ENCODE peak calls at places on chromosomes 16 and 17, in nine cellular contexts. D is endothelial cell; V is DND-41; L is tibial nerve; T is iris pigment epithelial cell; Y is cardiac fibroblast; F is stimulated activated CD4-positive, alpha-beta T cell treated with anti-CD3 and anti-CD28 coated beads, Interleukin-15, amount 100 ng/mL, for 1 hour; O is RKO; I is GM13976. E is an unnamed sample.
A peak's percentile ranks its signal among the peaks of the same experiment; 100 is the strongest.

GRCh38 chr17:76147211-76148014 is 6.4 kb upstream of the FOXJ1 start:
- DNase-seq in L (no peak), O (peak; percentile 57), T (peak; percentile 10), V (no peak), D (no peak), I (peak; percentile 32), Y (peak; percentile 55), F (no peak), E (no peak)

GRCh38 chr17:80277751-80278671 is 17.4 kb downstream of the RNF213 start:
- DNase-seq in L (no peak), I (no peak), O (no peak), F (no peak), T (peak; percentile 35), Y (no peak), V (no peak), D (peak; percentile 41), E (no peak)

GRCh38 chr16:3646348-3646920 is 8.1 kb upstream of the DNASE1 start:
- DNase-seq in I (no peak), Y (no peak), V (no peak), T (peak; percentile 43), L (no peak), D (no peak), F (no peak), O (no peak), E (no peak)

GRCh38 chr17:82449883-82450356 is 632 bp downstream of the CYBC1 start:
- DNase-seq in I (no peak), F (peak; percentile 18), O (peak; percentile 25), D (no peak), V (no peak), T (no peak), Y (no peak), L (no peak), E (no peak)

GRCh38 chr16:90012978-90013745 is 6.1 kb downstream of the DBNDD1 start:
- DNase-seq in I (no peak), L (no peak), Y (no peak), F (no peak), T (no peak), D (no peak), O (no peak), V (no peak), E (no peak)

GRCh38 chr17:32933881-32934280 is 5.9 kb downstream of the TMEM98 start:
- DNase-seq in Y (no peak), T (no peak), I (no peak), L (no peak), F (no peak), D (no peak), V (no peak), O (no peak), E (no peak)

GRCh38 chr17:47318197-47318918 is 5.4 kb upstream of the EFCAB13 start:
- DNase-seq in V (no peak), Y (no peak), I (no peak), F (no peak), D (no peak), L (no peak), T (no peak), O (no peak), E (no peak)

GRCh38 chr16:27639588-27640276 is 89.8 kb downstream of the KATNIP start:
- DNase-seq in Y (peak; percentile 74), L (peak; percentile 38), V (peak; percentile 45), F (no peak), I (peak; percentile 88), O (peak; percentile 39), D (peak; percentile 45), T (peak; percentile 68), E (no peak)

GRCh38 chr17:1177099-1177996 is 2.4 kb downstream of the ABR start:
- DNase-seq in V (no peak), O (no peak), L (no peak), Y (peak; percentile 70), F (no peak), I (no peak), D (no peak), T (peak; percentile 33), E (no peak)

GRCh38 chr17:72240333-72240732 is 119.5 kb downstream of the SOX9 start:
- DNase-seq in I (peak; percentile 31), L (no peak), D (no peak), O (no peak), V (no peak), T (no peak), F (no peak), Y (no peak), E (no peak)

GRCh38 chr17:5785867-5786509 is 201.7 kb upstream of the NLRP1 start:
- DNase-seq in L (no peak), O (peak; percentile 10), F (no peak), I (peak; percentile 45), V (no peak), Y (no peak), D (no peak), T (peak; percentile 33), E (peak; percentile 53)

GRCh38 chr16:77273815-77274214 is 74.6 kb downstream of the SYCE1L start:
- DNase-seq in T (peak; percentile 44), Y (no peak), D (no peak), O (no peak), V (peak; percentile 84), L (no peak), F (no peak), I (no peak), E (no peak)

GRCh38 chr17:41687828-41688640 is 651 bp upstream of the EIF1 start:
- DNase-seq in L (peak; percentile 65), T (peak; percentile 26), O (peak; percentile 75), V (peak; percentile 66), Y (peak; percentile 53), D (peak; percentile 25), F (no peak), I (no peak), E (no peak)

GRCh38 chr17:76083536-76083935 is 4.6 kb downstream of the ZACN start:
- DNase-seq in T (no peak), L (no peak), O (no peak), I (peak; percentile 18), F (no peak), Y (no peak), D (no peak), V (no peak), E (no peak)

GRCh38 chr16:64304376-64304775 is 817.5 kb downstream of the CDH11 start:
- DNase-seq in Y (no peak), O (no peak), F (no peak), V (no peak), T (no peak), I (no peak), L (no peak), D (no peak), E (no peak)

GRCh38 chr17:30482555-30482954 is 5.3 kb downstream of the GOSR1 start:
- DNase-seq in V (no peak), T (no peak), F (no peak), I (no peak), D (no peak), Y (no peak), O (no peak), L (no peak), E (no peak)

GRCh38 chr17:16287563-16288027 is 65.7 kb downstream of the CENPV start:
- DNase-seq in V (no peak), F (no peak), Y (peak; percentile 90), L (peak; percentile 6), D (no peak), T (peak; percentile 87), I (peak; percentile 54), O (no peak), E (peak; percentile 59)

GRCh38 chr17:28476076-28476475 is 2.6 kb downstream of the SLC13A2 start:
- DNase-seq in L (no peak), T (no peak), I (no peak), V (no peak), O (no peak), Y (no peak), F (no peak), D (no peak), E (no peak)

GRCh38 chr17:6633263-6633662 is 7.2 kb downstream of the KIAA0753 start:
- DNase-seq in T (no peak), O (no peak), I (no peak), F (no peak), D (no peak), V (no peak), L (no peak), Y (no peak), E (no peak)

GRCh38 chr17:72125226-72125651 is 4.4 kb downstream of the SOX9 start:
- DNase-seq in F (no peak), V (no peak), L (no peak), T (no peak), O (no peak), Y (peak; percentile 36), D (no peak), I (no peak), E (no peak)

GRCh38 chr16:2470603-2471015 is 488 bp upstream of the NTN3 start:
- DNase-seq in I (no peak), O (peak; percentile 18), V (no peak), T (no peak), L (no peak), Y (no peak), F (no peak), D (no peak), E (no peak)

GRCh38 chr17:59786536-59787319 is 79.3 kb downstream of the VMP1 start:
- DNase-seq in D (no peak), T (peak; percentile 100), I (peak; percentile 70), L (peak; percentile 78), Y (peak; percentile 100), F (no peak), V (peak; percentile 83), O (peak; percentile 100), E (peak; percentile 84)

GRCh38 chr17:3558603-3559269 is 1.1 kb upstream of the TRPV3 start:
- DNase-seq in V (no peak), D (no peak), O (peak; percentile 38), F (peak; percentile 14), I (peak; percentile 92), L (no peak), Y (peak; percentile 38), T (peak; percentile 38), E (peak; percentile 92)

GRCh38 chr16:49858200-49859129 is 2.6 kb upstream of the ZNF423 start:
- DNase-seq in O (no peak), I (peak; percentile 64), Y (peak; percentile 75), L (no peak), T (peak; percentile 43), V (peak; percentile 13), D (peak; percentile 53), F (peak; percentile 33), E (peak; percentile 28)

GRCh38 chr17:71948703-71949422 is 172.0 kb upstream of the SOX9 start:
- DNase-seq in O (no peak), D (no peak), V (no peak), T (no peak), F (no peak), I (no peak), L (no peak), Y (no peak), E (no peak)

GRCh38 chr16:68000450-68000849 is 1.2 kb upstream of the DPEP2 start:
- DNase-seq in I (no peak), O (no peak), T (peak; percentile 25), D (no peak), L (peak; percentile 10), V (no peak), Y (peak; percentile 20), F (no peak), E (no peak)

GRCh38 chr17:59435238-59435637 is 103.8 kb downstream of the YPEL2 start:
- DNase-seq in F (no peak), D (no peak), L (no peak), T (peak; percentile 92), V (no peak), Y (peak; percentile 84), I (no peak), O (peak; percentile 80), E (no peak)

GRCh38 chr17:50425682-50426471 is at the start of gene ACSF2:
- DNase-seq in I (peak; percentile 93), F (peak; percentile 64), L (peak; percentile 60), O (peak; percentile 65), Y (peak; percentile 61), D (peak; percentile 65), V (peak; percentile 82), T (peak; percentile 55), E (peak; percentile 78)

GRCh38 chr17:57518587-57519118 is 226.4 kb downstream of the CCDC182 start:
- DNase-seq in Y (no peak), I (no peak), V (peak; percentile 58), O (no peak), L (no peak), F (no peak), D (no peak), T (no peak), E (no peak)

GRCh38 chr17:21452377-21453143 is 76.4 kb downstream of the KCNJ12 start:
- DNase-seq in D (peak; percentile 45), F (no peak), Y (peak; percentile 84), L (peak; percentile 72), O (no peak), I (no peak), V (no peak), T (peak; percentile 78), E (no peak)